ENCODE peak calls at places on chromosomes 11 and 22, in ten cellular contexts. One of them, this sample, is unnamed. For H3K4me1, the result is how much of the 10 kb centered on the place peaks cover.

GRCh38 chr22:27723708-27724107 is 77.8 kb downstream of the MN1 start:
- DNase-seq in vagina: no peak
- DNase-seq in A549: no peak
- DNase-seq in left ventricle myocardium inferior: no peak
- DNase-seq in upper lobe of left lung: no peak
- DNase-seq in kidney: no peak
- DNase-seq in uterus: no peak
- DNase-seq in upper lobe of right lung: no peak
- DNase-seq in sigmoid colon: no peak
- DNase-seq in K562: no peak
- DNase-seq in this sample: no peak

GRCh38 chr22:19638282-19639015 is 75.9 kb upstream of the SEPTIN5 start:
- DNase-seq in upper lobe of right lung: no peak
- DNase-seq in vagina: no peak
- DNase-seq in kidney: no peak
- DNase-seq in upper lobe of left lung: no peak
- DNase-seq in left ventricle myocardium inferior: no peak
- DNase-seq in uterus: no peak
- DNase-seq in K562: no peak
- DNase-seq in sigmoid colon: no peak
- DNase-seq in A549: no peak
- DNase-seq in this sample: no peak

GRCh38 chr11:105577645-105578044 is 32.2 kb upstream of the GRIA4 start:
- DNase-seq in uterus: no peak
- DNase-seq in kidney: no peak
- DNase-seq in left ventricle myocardium inferior: no peak
- DNase-seq in A549: no peak
- DNase-seq in vagina: no peak
- DNase-seq in upper lobe of left lung: no peak
- DNase-seq in sigmoid colon: no peak
- DNase-seq in upper lobe of right lung: no peak
- DNase-seq in K562: no peak
- DNase-seq in this sample: no peak

GRCh38 chr22:50112151-50113118 is 22.6 kb downstream of the MOV10L1 start:
- DNase-seq in vagina: no peak
- DNase-seq in sigmoid colon: no peak
- DNase-seq in A549: no peak
- DNase-seq in uterus: no peak
- DNase-seq in left ventricle myocardium inferior: no peak
- DNase-seq in upper lobe of left lung: no peak
- DNase-seq in kidney: no peak
- DNase-seq in upper lobe of right lung: no peak
- DNase-seq in K562: no peak
- DNase-seq in this sample: peak

GRCh38 chr11:46710821-46711269 is 8.2 kb upstream of the F2 start:
- DNase-seq in left ventricle myocardium inferior: peak
- DNase-seq in K562: no peak
- DNase-seq in kidney: no peak
- DNase-seq in sigmoid colon: peak
- DNase-seq in vagina: no peak
- DNase-seq in upper lobe of left lung: no peak
- DNase-seq in A549: peak
- DNase-seq in upper lobe of right lung: no peak
- DNase-seq in uterus: peak
- DNase-seq in this sample: peak

GRCh38 chr11:110148775-110149744 is 55.9 kb downstream of the ZC3H12C start:
- DNase-seq in left ventricle myocardium inferior: no peak
- DNase-seq in upper lobe of right lung: no peak
- DNase-seq in uterus: no peak
- DNase-seq in vagina: no peak
- DNase-seq in A549: peak
- DNase-seq in kidney: no peak
- DNase-seq in K562: peak
- DNase-seq in upper lobe of left lung: no peak
- DNase-seq in sigmoid colon: no peak
- DNase-seq in this sample: no peak

GRCh38 chr11:33257160-33257896 is at the start of gene HIPK3:
- DNase-seq in K562: peak
- DNase-seq in sigmoid colon: peak
- DNase-seq in A549: peak
- DNase-seq in uterus: peak
- DNase-seq in upper lobe of right lung: peak
- DNase-seq in left ventricle myocardium inferior: peak
- DNase-seq in upper lobe of left lung: peak
- DNase-seq in vagina: no peak
- DNase-seq in kidney: peak
- DNase-seq in this sample: peak

GRCh38 chr22:26852176-26852575 is 194.8 kb downstream of the MIAT start:
- DNase-seq in upper lobe of left lung: no peak
- DNase-seq in left ventricle myocardium inferior: no peak
- DNase-seq in K562: peak
- DNase-seq in kidney: no peak
- DNase-seq in A549: no peak
- DNase-seq in vagina: peak
- DNase-seq in uterus: no peak
- DNase-seq in sigmoid colon: peak
- DNase-seq in upper lobe of right lung: no peak
- DNase-seq in this sample: no peak

GRCh38 chr11:60303661-60304060 is 23.2 kb downstream of the MS4A4A start:
- DNase-seq in uterus: no peak
- DNase-seq in A549: no peak
- DNase-seq in left ventricle myocardium inferior: no peak
- DNase-seq in kidney: no peak
- DNase-seq in sigmoid colon: no peak
- DNase-seq in upper lobe of right lung: no peak
- DNase-seq in K562: no peak
- DNase-seq in upper lobe of left lung: no peak
- DNase-seq in vagina: no peak
- DNase-seq in this sample: no peak

GRCh38 chr11:120052196-120052775 is 85.6 kb downstream of the TRIM29 start:
- DNase-seq in upper lobe of right lung: no peak
- DNase-seq in K562: no peak
- DNase-seq in uterus: no peak
- DNase-seq in sigmoid colon: no peak
- DNase-seq in vagina: peak
- DNase-seq in upper lobe of left lung: no peak
- DNase-seq in A549: no peak
- DNase-seq in left ventricle myocardium inferior: no peak
- DNase-seq in kidney: no peak
- DNase-seq in this sample: no peak

GRCh38 chr11:46305295-46305694 is 27.8 kb downstream of the CREB3L1 start:
- DNase-seq in sigmoid colon: no peak
- DNase-seq in vagina: no peak
- DNase-seq in kidney: no peak
- DNase-seq in left ventricle myocardium inferior: no peak
- DNase-seq in A549: no peak
- DNase-seq in upper lobe of right lung: no peak
- DNase-seq in upper lobe of left lung: no peak
- DNase-seq in K562: no peak
- DNase-seq in uterus: no peak
- DNase-seq in this sample: no peak

GRCh38 chr11:104873252-104873651 is 25.0 kb downstream of the CASP12 start:
- DNase-seq in kidney: peak
- DNase-seq in upper lobe of right lung: no peak
- DNase-seq in uterus: no peak
- DNase-seq in A549: no peak
- DNase-seq in upper lobe of left lung: no peak
- DNase-seq in left ventricle myocardium inferior: no peak
- DNase-seq in vagina: no peak
- DNase-seq in K562: peak
- DNase-seq in sigmoid colon: no peak
- DNase-seq in this sample: no peak

GRCh38 chr11:3049430-3050243 is 7.6 kb downstream of the CARS1 start:
- DNase-seq in left ventricle myocardium inferior: peak
- DNase-seq in uterus: peak
- DNase-seq in upper lobe of left lung: peak
- DNase-seq in upper lobe of right lung: peak
- DNase-seq in A549: peak
- DNase-seq in sigmoid colon: peak
- DNase-seq in kidney: peak
- DNase-seq in vagina: no peak
- DNase-seq in K562: no peak
- DNase-seq in this sample: peak

GRCh38 chr11:70503878-70504240 is 105.5 kb downstream of the CTTN start:
- DNase-seq in K562: no peak
- DNase-seq in sigmoid colon: peak
- DNase-seq in kidney: peak
- DNase-seq in A549: no peak
- DNase-seq in vagina: no peak
- DNase-seq in left ventricle myocardium inferior: peak
- DNase-seq in upper lobe of left lung: no peak
- DNase-seq in uterus: no peak
- DNase-seq in upper lobe of right lung: no peak
- DNase-seq in this sample: no peak
- TF ChIP-seq CTCF in K562: peak
- TF ChIP-seq CTCF in sigmoid colon: no peak
- TF ChIP-seq CTCF in kidney: no peak
- TF ChIP-seq CTCF in A549: no peak
- TF ChIP-seq CTCF in vagina: no peak
- TF ChIP-seq CTCF in left ventricle myocardium inferior: peak
- TF ChIP-seq CTCF in upper lobe of left lung: no peak
- TF ChIP-seq CTCF in uterus: no peak
- TF ChIP-seq CTCF in upper lobe of right lung: no peak
- TF ChIP-seq CTCF in this sample: no peak

GRCh38 chr11:116792144-116792868 is 627 bp upstream of the APOA5 start:
- DNase-seq in upper lobe of right lung: no peak
- DNase-seq in A549: no peak
- DNase-seq in K562: no peak
- DNase-seq in sigmoid colon: no peak
- DNase-seq in upper lobe of left lung: no peak
- DNase-seq in kidney: no peak
- DNase-seq in uterus: no peak
- DNase-seq in vagina: no peak
- DNase-seq in left ventricle myocardium inferior: no peak
- DNase-seq in this sample: no peak
- H3K27ac ChIP-seq in upper lobe of right lung: no peak
- H3K27ac ChIP-seq in A549: no peak
- H3K27ac ChIP-seq in K562: no peak
- H3K27ac ChIP-seq in sigmoid colon: no peak
- H3K27ac ChIP-seq in upper lobe of left lung: no peak
- H3K27ac ChIP-seq in kidney: no peak
- H3K27ac ChIP-seq in uterus: no peak
- H3K27ac ChIP-seq in vagina: no peak
- H3K27ac ChIP-seq in left ventricle myocardium inferior: no peak
- H3K27ac ChIP-seq in this sample: no peak

GRCh38 chr11:72737341-72737740 is 14.9 kb downstream of the ARAP1 start:
- DNase-seq in kidney: peak
- DNase-seq in A549: no peak
- DNase-seq in K562: no peak
- DNase-seq in vagina: no peak
- DNase-seq in left ventricle myocardium inferior: no peak
- DNase-seq in uterus: no peak
- DNase-seq in upper lobe of left lung: peak
- DNase-seq in sigmoid colon: no peak
- DNase-seq in upper lobe of right lung: no peak
- DNase-seq in this sample: no peak

GRCh38 chr11:72736452-72737069 is 15.6 kb downstream of the ARAP1 start:
- DNase-seq in vagina: no peak
- DNase-seq in kidney: peak
- DNase-seq in sigmoid colon: peak
- DNase-seq in upper lobe of left lung: peak
- DNase-seq in left ventricle myocardium inferior: peak
- DNase-seq in K562: peak
- DNase-seq in uterus: no peak
- DNase-seq in upper lobe of right lung: peak
- DNase-seq in A549: peak
- DNase-seq in this sample: peak

GRCh38 chr11:72740060-72740424 is 12.2 kb downstream of the ARAP1 start:
- DNase-seq in uterus: no peak
- DNase-seq in K562: no peak
- DNase-seq in kidney: peak
- DNase-seq in sigmoid colon: no peak
- DNase-seq in upper lobe of left lung: peak
- DNase-seq in left ventricle myocardium inferior: peak
- DNase-seq in vagina: no peak
- DNase-seq in A549: no peak
- DNase-seq in upper lobe of right lung: no peak
- DNase-seq in this sample: no peak

GRCh38 chr11:72739240-72740059 is 12.8 kb downstream of the ARAP1 start:
- DNase-seq in upper lobe of right lung: no peak
- DNase-seq in sigmoid colon: no peak
- DNase-seq in kidney: peak
- DNase-seq in A549: no peak
- DNase-seq in upper lobe of left lung: peak
- DNase-seq in K562: no peak
- DNase-seq in left ventricle myocardium inferior: peak
- DNase-seq in vagina: no peak
- DNase-seq in uterus: no peak
- DNase-seq in this sample: no peak

GRCh38 chr11:72738199-72739141 is 13.7 kb downstream of the ARAP1 start:
- DNase-seq in left ventricle myocardium inferior: no peak
- DNase-seq in kidney: peak
- DNase-seq in K562: peak
- DNase-seq in upper lobe of left lung: peak
- DNase-seq in A549: no peak
- DNase-seq in uterus: no peak
- DNase-seq in sigmoid colon: peak
- DNase-seq in upper lobe of right lung: peak
- DNase-seq in vagina: no peak
- DNase-seq in this sample: no peak
- H3K4me1 ChIP-seq in left ventricle myocardium inferior: half or more
- H3K4me1 ChIP-seq in kidney: under half
- H3K4me1 ChIP-seq in K562: half or more
- H3K4me1 ChIP-seq in upper lobe of left lung: half or more
- H3K4me1 ChIP-seq in A549: under half
- H3K4me1 ChIP-seq in uterus: under half
- H3K4me1 ChIP-seq in sigmoid colon: half or more
- H3K4me1 ChIP-seq in upper lobe of right lung: half or more
- H3K4me1 ChIP-seq in vagina: half or more
- H3K4me1 ChIP-seq in this sample: under half

GRCh38 chr11:15258433-15259350 is 144.0 kb downstream of the INSC start:
- DNase-seq in vagina: no peak
- DNase-seq in left ventricle myocardium inferior: no peak
- DNase-seq in kidney: no peak
- DNase-seq in A549: peak
- DNase-seq in K562: no peak
- DNase-seq in uterus: no peak
- DNase-seq in upper lobe of right lung: no peak
- DNase-seq in sigmoid colon: no peak
- DNase-seq in upper lobe of left lung: peak
- DNase-seq in this sample: no peak
- TF ChIP-seq CTCF in vagina: no peak
- TF ChIP-seq CTCF in left ventricle myocardium inferior: no peak
- TF ChIP-seq CTCF in kidney: peak
- TF ChIP-seq CTCF in A549: no peak
- TF ChIP-seq CTCF in K562: peak
- TF ChIP-seq CTCF in uterus: no peak
- TF ChIP-seq CTCF in upper lobe of right lung: peak
- TF ChIP-seq CTCF in sigmoid colon: no peak
- TF ChIP-seq CTCF in upper lobe of left lung: no peak
- TF ChIP-seq CTCF in this sample: no peak

This sample was measured in heart right ventricle.